ENCODE peak calls at places on chromosomes 4 and X, in five cellular contexts. Q, U, F, A and C are unnamed samples.

GRCh38 chrX:9466711-9467110 is 1.9 kb downstream of the TBL1X start:
- DNase-seq in U (no peak), A (no peak), F (no peak), Q (no peak), C (no peak)

GRCh38 chr4:48801739-48802138 is 21.7 kb upstream of the FRYL start:
- DNase-seq in Q (no peak), U (no peak), A (no peak), F (no peak), C (no peak)

GRCh38 chrX:93259029-93259428 is 414.3 kb downstream of the NAP1L3 start:
- DNase-seq in A (no peak), F (no peak), Q (no peak), U (no peak), C (no peak)

GRCh38 chr4:3176625-3177229 is 72.2 kb upstream of the MSANTD1 start:
- DNase-seq in U (no peak), Q (no peak), A (no peak), F (no peak), C (no peak)

GRCh38 chr4:85496933-85497332 is 22.0 kb downstream of the ARHGAP24 start:
- DNase-seq in U (no peak), A (no peak), Q (no peak), F (peak; percentile 86), C (no peak)

GRCh38 chr4:57182132-57182874 is 72.1 kb upstream of the IGFBP7 start:
- DNase-seq in U (no peak), F (no peak), A (no peak), Q (peak; percentile 76), C (no peak)

GRCh38 chr4:174672276-174672675 is 150.0 kb upstream of the HPGD start:
- DNase-seq in A (no peak), F (no peak), U (no peak), Q (no peak), C (no peak)

GRCh38 chr4:161937596-161937995 is 226.2 kb downstream of the FSTL5 start:
- DNase-seq in Q (no peak), F (peak; percentile 24), U (no peak), A (no peak), C (no peak)

GRCh38 chrX:155216940-155217450 is 735 bp downstream of the VBP1 start:
- DNase-seq in U (no peak), A (no peak), Q (no peak), F (peak; percentile 28), C (no peak)

GRCh38 chr4:127698789-127699200 is 31.4 kb upstream of the SLC25A31 start:
- DNase-seq in U (no peak), F (peak; percentile 94), Q (no peak), A (no peak), C (no peak)

GRCh38 chr4:112704991-112705845 is 68.3 kb downstream of the LARP7 start:
- DNase-seq in Q (peak; percentile 73), A (peak; percentile 68), U (peak; percentile 78), F (peak; percentile 58), C (peak; percentile 79)

GRCh38 chrX:136694491-136695087 is 46.6 kb downstream of the CD40LG start:
- DNase-seq in F (peak; percentile 32), A (no peak), U (no peak), Q (no peak), C (no peak)

GRCh38 chr4:85932371-85933305 is 427.2 kb downstream of the MAPK10 start:
- DNase-seq in Q (no peak), F (peak; percentile 69), A (no peak), U (no peak), C (no peak)

GRCh38 chr4:173526034-173526482 is 4.0 kb downstream of the HAND2 start:
- DNase-seq in A (no peak), U (peak; percentile 63), Q (no peak), F (no peak), C (no peak)

GRCh38 chrX:88560673-88561330 is 186.2 kb upstream of the CPXCR1 start:
- DNase-seq in A (no peak), F (no peak), Q (no peak), U (no peak), C (no peak)
- H3K9me3 ChIP-seq in A (no peaks in the 10 kb centered on the region), F (no peaks in the 10 kb centered on the region), Q (no peaks in the 10 kb centered on the region), U (no peaks in the 10 kb centered on the region), C (no peaks in the 10 kb centered on the region)

GRCh38 chr4:1857931-1858330 is 2.0 kb upstream of the LETM1 start:
- DNase-seq in A (no peak), U (no peak), F (no peak), Q (no peak), C (no peak)
- H3K4me1 ChIP-seq in A (peaks cover 8% of the 10 kb centered on the region), U (peaks cover 24% of the 10 kb centered on the region), F (peaks cover 20% of the 10 kb centered on the region), Q (peaks cover 35% of the 10 kb centered on the region), C (no peaks in the 10 kb centered on the region)

GRCh38 chr4:77225022-77225421 is 68.0 kb downstream of the CCNG2 start:
- DNase-seq in Q (no peak), F (no peak), U (no peak), A (no peak), C (no peak)
- H3K4me3 ChIP-seq in Q (no peak overlapping the region), F (no peak overlapping the region), U (no peak overlapping the region), A (no peak overlapping the region), C (no peak overlapping the region)

GRCh38 chrX:151695583-151695930 is 299 bp downstream of the PRRG3 start:
- DNase-seq in U (no peak), Q (no peak), A (no peak), F (no peak), C (no peak)

GRCh38 chrX:151697537-151697936 is 2.3 kb downstream of the PRRG3 start:
- DNase-seq in F (peak; percentile 60), U (peak; percentile 78), A (no peak), Q (no peak), C (no peak)

GRCh38 chrX:151694121-151694520 is 1.1 kb upstream of the PRRG3 start:
- DNase-seq in F (no peak), U (no peak), Q (no peak), A (no peak), C (no peak)

GRCh38 chrX:151692825-151693224 is 2.4 kb upstream of the PRRG3 start:
- DNase-seq in U (no peak), Q (no peak), A (no peak), F (no peak), C (no peak)

DNA sequence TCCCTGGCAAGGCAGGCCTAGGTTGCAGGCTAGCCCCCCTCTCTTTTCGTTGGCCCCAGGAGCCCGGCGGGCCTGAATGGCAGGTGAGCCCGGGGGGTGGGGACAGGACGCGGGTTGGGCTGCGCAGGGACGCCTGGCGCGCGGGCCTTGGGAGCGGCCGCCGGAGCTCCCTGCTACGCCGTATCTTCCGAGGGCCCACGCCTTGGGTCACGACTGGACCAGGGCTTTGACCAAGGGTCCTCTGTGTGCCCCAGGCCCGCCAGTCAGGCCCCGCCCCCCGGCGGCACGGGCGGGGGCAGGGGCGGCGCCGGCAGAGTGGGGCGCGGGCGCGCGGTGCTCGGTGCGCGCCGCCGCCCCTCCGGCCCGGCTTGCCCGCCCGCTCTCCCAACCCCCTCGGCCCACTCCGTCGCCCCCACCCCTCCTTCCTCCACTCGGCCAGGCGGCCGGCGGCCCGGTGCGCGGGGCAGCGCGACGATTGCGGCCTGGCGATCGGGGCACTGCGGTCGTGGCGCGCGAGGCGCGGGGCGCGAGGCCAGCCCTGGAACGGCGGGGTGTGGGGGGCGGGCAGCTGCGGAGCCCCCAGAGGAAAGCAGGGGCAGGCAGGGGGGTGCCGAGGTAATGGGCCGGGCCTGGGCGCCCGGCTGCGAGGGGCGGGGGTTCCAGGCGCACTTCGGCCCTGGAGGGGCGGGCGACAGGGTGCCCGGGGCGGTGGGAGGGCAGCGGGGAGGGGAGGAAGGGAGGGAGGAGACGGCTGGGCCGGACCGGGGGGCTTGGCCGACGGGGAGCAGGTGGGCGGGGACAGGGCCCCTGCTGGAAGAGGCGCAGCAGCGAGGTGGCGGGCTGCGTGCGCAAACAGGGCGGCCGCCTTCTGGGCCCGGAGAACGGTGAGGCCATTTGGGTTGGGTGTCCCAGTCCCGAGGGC is at the start of gene PRRG3:
- DNase-seq in U (no peak), A (no peak), Q (no peak), F (no peak), C (no peak)
- H3K9me3 ChIP-seq in U (no peaks in the 10 kb centered on the region), A (no peaks in the 10 kb centered on the region), Q (no peaks in the 10 kb centered on the region), F (no peaks in the 10 kb centered on the region), C (peaks cover 1% of the 10 kb centered on the region)

GRCh38 chrX:69104756-69105434 is 60.4 kb downstream of the PJA1 start:
- DNase-seq in F (no peak), U (no peak), Q (no peak), A (no peak), C (no peak)
- H3K4me1 ChIP-seq in F (peaks cover 2% of the 10 kb centered on the region), U (peaks cover 14% of the 10 kb centered on the region), Q (peaks cover 8% of the 10 kb centered on the region), A (no peaks in the 10 kb centered on the region), C (no peaks in the 10 kb centered on the region)

GRCh38 chr4:183100827-183101226 is 1.8 kb downstream of the WWC2 start:
- DNase-seq in F (no peak), U (no peak), Q (no peak), A (no peak), C (no peak)
- H3K4me3 ChIP-seq in F (peak overlapping the region; percentile 82), U (peak overlapping the region; percentile 71), Q (peak overlapping the region; percentile 92), A (peak overlapping the region; percentile 82), C (no peak overlapping the region)

GRCh38 chrX:143837010-143837409 is 46.9 kb upstream of the UBE2NL start:
- DNase-seq in A (no peak), U (peak; percentile 36), F (no peak), Q (peak; percentile 8), C (no peak)

GRCh38 chrX:143837444-143837843 is 46.4 kb upstream of the UBE2NL start:
- DNase-seq in F (no peak), Q (no peak), U (peak; percentile 40), A (no peak), C (no peak)
- H3K9me3 ChIP-seq in F (no peaks in the 10 kb centered on the region), Q (no peaks in the 10 kb centered on the region), U (no peaks in the 10 kb centered on the region), A (no peaks in the 10 kb centered on the region), C (no peaks in the 10 kb centered on the region)

DNA sequence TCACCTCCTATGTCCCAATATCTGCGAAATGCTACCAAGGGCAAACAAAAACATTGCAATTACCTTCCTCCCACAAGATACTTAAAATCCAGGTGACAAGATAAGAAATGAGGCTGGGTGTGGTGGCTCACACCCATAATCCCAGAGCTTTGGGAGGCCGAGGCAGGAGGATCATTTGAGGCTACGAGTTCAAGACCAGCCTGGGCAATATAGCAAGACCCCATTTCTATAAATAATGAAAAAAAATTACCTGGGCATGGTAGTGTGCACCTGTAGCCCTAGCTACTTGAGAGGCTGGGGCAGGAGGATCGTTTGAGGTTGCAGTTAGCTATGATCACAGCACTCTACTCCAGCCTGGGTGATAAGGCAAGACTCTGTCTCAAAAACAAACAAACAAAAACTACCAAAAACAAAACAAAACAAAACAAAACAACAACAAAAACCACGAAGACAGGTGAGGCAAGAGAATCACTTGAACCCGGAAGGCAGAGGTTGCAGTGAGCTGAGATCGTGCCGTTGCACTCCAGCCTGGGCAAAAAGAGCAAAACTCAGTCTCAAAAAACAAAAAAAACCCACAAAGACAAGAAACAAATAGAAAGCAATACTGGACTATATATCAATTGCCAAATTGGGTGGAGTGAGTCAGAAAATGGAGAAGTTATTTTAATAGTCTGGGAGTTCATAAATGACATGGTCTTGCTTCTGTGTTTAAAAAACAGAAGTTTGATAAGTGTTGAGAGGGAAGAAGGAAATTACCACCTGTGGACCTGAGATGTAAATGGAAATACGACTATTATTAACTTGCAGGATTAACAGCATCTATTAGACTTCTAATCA is 176.5 kb downstream of the FBXW7 start:
- DNase-seq in U (no peak), Q (no peak), F (no peak), A (no peak), C (no peak)
- H3K4me1 ChIP-seq in U (peaks cover 3% of the 10 kb centered on the region), Q (peaks cover 19% of the 10 kb centered on the region), F (no peaks in the 10 kb centered on the region), A (peaks cover 6% of the 10 kb centered on the region), C (no peaks in the 10 kb centered on the region)

GRCh38 chrX:267771-268261 is 13.4 kb upstream of the PLCXD1 start:
- DNase-seq in A (peak; percentile 60), U (peak; percentile 54), F (no peak), Q (no peak), C (peak; percentile 55)
- H3K4me3 ChIP-seq in A (no peak overlapping the region), U (no peak overlapping the region), F (no peak overlapping the region), Q (no peak overlapping the region), C (no peak overlapping the region)

GRCh38 chrX:56114437-56114787 is 117.7 kb upstream of the KLF8 start:
- DNase-seq in Q (no peak), F (no peak), U (no peak), A (no peak), C (no peak)

GRCh38 chrX:56120242-56120641 is 111.9 kb upstream of the KLF8 start:
- DNase-seq in F (no peak), Q (no peak), U (no peak), A (no peak), C (no peak)
- H3K9me3 ChIP-seq in F (no peaks in the 10 kb centered on the region), Q (no peaks in the 10 kb centered on the region), U (no peaks in the 10 kb centered on the region), A (no peaks in the 10 kb centered on the region), C (no peaks in the 10 kb centered on the region)